ENCODE peak calls at places on chromosomes 3 and 15, in six cellular contexts. B is aorta, A is SJSA1, C is DND-41, W is colonic mucosa, G is pancreas. D is an unnamed sample. For H3K4me1 and H3K9me3, the result is how much of the 10 kb centered on the place peaks cover.

GRCh38 chr3:18354706-18355105 is 70.4 kb downstream of the SATB1 start:
- DNase-seq in B (no peak), A (no peak), C (no peak), W (no peak), G (no peak), D (no peak)

GRCh38 chr3:119637679-119638525 is 22.5 kb downstream of the POPDC2 start:
- DNase-seq in B (no peak), A (no peak), C (no peak), W (no peak), G (no peak), D (no peak)

GRCh38 chr3:195048059-195048905 is 222.7 kb downstream of the XXYLT1 start:
- DNase-seq in B (peak), A (no peak), C (no peak), W (no peak), G (no peak), D (no peak)

GRCh38 chr3:18556001-18556408 is 130.9 kb upstream of the SATB1 start:
- DNase-seq in B (no peak), A (no peak), C (no peak), W (no peak), G (no peak), D (no peak)

GRCh38 chr3:76651784-76652183 is 388.1 kb upstream of the ROBO2 start:
- DNase-seq in B (no peak), A (no peak), C (no peak), W (no peak), G (no peak), D (no peak)

GRCh38 chr3:47890832-47891620 is 88.1 kb downstream of the DHX30 start:
- DNase-seq in B (no peak), A (no peak), C (no peak), W (no peak), G (no peak), D (no peak)

GRCh38 chr15:70492240-70493177 is 270.8 kb downstream of the UACA start:
- DNase-seq in B (no peak), A (peak), C (peak), W (peak), G (peak), D (peak)

GRCh38 chr15:74866090-74866489 is 7.1 kb downstream of the SCAMP2 start:
- DNase-seq in B (no peak), A (no peak), C (no peak), W (no peak), G (no peak), D (no peak)

GRCh38 chr3:105822171-105823123 is 46.4 kb downstream of the CBLB start:
- DNase-seq in B (no peak), A (no peak), C (no peak), W (no peak), G (no peak), D (no peak)

GRCh38 chr3:190265795-190266194 is 56.5 kb downstream of the CLDN1 start:
- DNase-seq in B (no peak), A (no peak), C (no peak), W (peak), G (no peak), D (no peak)

GRCh38 chr3:73500321-73500720 is 124.4 kb downstream of the PDZRN3 start:
- DNase-seq in B (no peak), A (no peak), C (no peak), W (no peak), G (no peak), D (no peak)

GRCh38 chr3:6540981-6541380 is 319.9 kb upstream of the GRM7 start:
- DNase-seq in B (no peak), A (no peak), C (peak), W (peak), G (no peak), D (no peak)
- H3K4me3 ChIP-seq in B (no peak), A (no peak), C (no peak), W (no peak), G (no peak), D (no peak)

GRCh38 chr3:58251653-58252052 is 14.1 kb downstream of the ABHD6 start:
- DNase-seq in B (no peak), A (no peak), C (no peak), W (no peak), G (no peak), D (no peak)
- H3K4me1 ChIP-seq in B (under half), A (under half), C (under half), W (under half), G (under half), D (under half)

DNA sequence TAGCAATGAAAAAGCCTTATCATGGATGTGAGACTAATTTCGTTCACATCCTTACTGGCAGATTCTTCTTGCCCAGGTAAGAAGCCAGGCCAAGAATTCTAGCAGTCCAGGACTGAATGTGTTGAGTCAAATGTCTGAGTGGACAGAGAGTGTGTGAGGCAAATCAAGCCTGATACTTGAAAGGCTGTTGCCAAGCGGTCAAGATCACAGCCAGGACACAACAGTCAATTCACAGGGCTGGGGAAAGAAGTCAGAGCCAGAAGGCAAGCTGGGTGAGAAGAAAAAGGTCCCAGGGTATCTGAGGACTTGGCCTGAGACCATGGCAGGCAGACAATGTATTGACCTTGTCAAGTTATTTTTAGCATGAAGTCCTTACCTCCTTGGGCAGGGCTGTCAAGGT is 301.3 kb downstream of the ZNF385D start:
- DNase-seq in B (no peak), A (no peak), C (no peak), W (no peak), G (no peak), D (no peak)
- H3K9me3 ChIP-seq in B (under half), A (under half), C (under half), W (under half), G (under half), D (under half)

GRCh38 chr3:122390665-122391064 is 6.7 kb downstream of the FAM162A start:
- DNase-seq in B (no peak), A (no peak), C (no peak), W (no peak), G (no peak), D (no peak)

GRCh38 chr3:122383915-122384697 is at the start of gene FAM162A:
- DNase-seq in B (peak), A (peak), C (peak), W (peak), G (peak), D (peak)

GRCh38 chr3:122389892-122390291 is 5.9 kb downstream of the FAM162A start:
- DNase-seq in B (no peak), A (no peak), C (no peak), W (no peak), G (no peak), D (no peak)

GRCh38 chr3:122389197-122389596 is 5.2 kb downstream of the FAM162A start:
- DNase-seq in B (no peak), A (no peak), C (no peak), W (no peak), G (no peak), D (no peak)

DNA sequence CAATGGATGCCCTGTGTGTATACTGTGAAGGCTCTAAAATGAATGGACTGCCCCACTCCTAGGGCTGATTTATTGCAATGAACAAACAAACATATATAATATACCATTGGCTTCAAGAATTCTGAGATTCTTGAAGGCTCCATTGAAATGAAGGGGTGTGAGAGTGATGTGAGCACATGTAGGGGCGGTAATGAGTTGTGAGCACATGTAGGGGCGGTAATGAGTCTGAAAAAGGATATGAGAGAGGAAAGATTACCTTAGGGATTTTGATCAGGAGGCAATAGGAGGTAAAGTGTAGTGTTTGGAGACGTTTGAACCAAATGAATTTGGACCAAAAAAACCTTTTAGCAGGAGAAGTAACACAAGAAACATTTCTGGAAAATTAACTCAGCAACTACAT is 3.7 kb downstream of the FAM162A start:
- DNase-seq in B (no peak), A (no peak), C (no peak), W (no peak), G (no peak), D (no peak)
- H3K4me3 ChIP-seq in B (no peak), A (no peak), C (no peak), W (no peak), G (no peak), D (no peak)

GRCh38 chr3:4522962-4523361 is 29.8 kb downstream of the ITPR1 start:
- DNase-seq in B (no peak), A (no peak), C (no peak), W (no peak), G (no peak), D (no peak)

GRCh38 chr3:4524423-4524769 is 31.2 kb downstream of the ITPR1 start:
- DNase-seq in B (no peak), A (no peak), C (no peak), W (no peak), G (no peak), D (no peak)

GRCh38 chr3:4525555-4526238 is 32.5 kb downstream of the ITPR1 start:
- DNase-seq in B (no peak), A (no peak), C (no peak), W (no peak), G (no peak), D (no peak)

GRCh38 chr3:4520013-4520881 is 27.1 kb downstream of the ITPR1 start:
- DNase-seq in B (no peak), A (no peak), C (no peak), W (no peak), G (no peak), D (no peak)

GRCh38 chr3:4523710-4524422 is 30.7 kb downstream of the ITPR1 start:
- DNase-seq in B (no peak), A (no peak), C (no peak), W (no peak), G (no peak), D (no peak)
- H3K4me1 ChIP-seq in B (under half), A (under half), C (under half), W (under half), G (under half), D (under half)

GRCh38 chr3:128855574-128855973 is 23.8 kb upstream of the ACAD9 start:
- DNase-seq in B (no peak), A (no peak), C (no peak), W (no peak), G (no peak), D (no peak)
- H3K9me3 ChIP-seq in B (under half), A (under half), C (half or more), W (under half), G (under half), D (under half)

DNA sequence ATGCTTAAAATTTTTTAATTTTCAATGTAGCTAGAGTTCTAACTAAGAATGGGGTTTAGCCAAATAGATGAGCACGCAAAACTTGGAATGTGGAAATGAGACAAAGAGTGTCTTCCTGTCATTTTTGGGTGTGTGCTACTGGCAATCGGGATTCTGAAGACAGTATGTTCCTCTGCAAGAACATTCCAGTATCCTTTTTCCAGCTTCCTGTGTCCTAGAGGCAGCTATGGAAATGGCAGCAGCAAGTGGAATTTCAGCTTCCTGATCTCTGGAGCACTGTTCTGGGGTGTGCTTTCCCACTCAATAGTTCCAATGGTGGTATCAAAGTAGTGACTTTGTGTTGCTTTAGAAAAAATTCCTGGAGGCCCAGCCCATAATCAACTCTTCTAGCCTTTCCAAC is 642.9 kb upstream of the KCNMB2 start:
- DNase-seq in B (no peak), A (no peak), C (no peak), W (no peak), G (no peak), D (no peak)
- H3K4me3 ChIP-seq in B (no peak), A (no peak), C (no peak), W (no peak), G (no peak), D (no peak)

D was measured in CD8-positive, alpha-beta memory T cell.